ENCODE peak calls at places on chromosomes 12 and 14, in nine cellular contexts. G is CD4-positive, alpha-beta T cell; L is cardiac fibroblast; T is SK-N-SH; M is glutamatergic neuron; E is omental fat pad; I is HFFc6; H is pancreas; S is lower lobe of right lung. Q is an unnamed sample.

GRCh38 chr12:46209914-46210834 is 58.7 kb downstream of the SLC38A1 start:
- DNase-seq in G (peak), L (peak), T (no peak), M (no peak), E (no peak), I (no peak), H (peak), S (peak), Q (peak)

GRCh38 chr12:18837025-18837424 is 99.1 kb downstream of the CAPZA3 start:
- DNase-seq in G (no peak), L (peak), T (no peak), M (no peak), E (no peak), I (no peak), H (no peak), S (no peak), Q (no peak)

GRCh38 chr12:94100254-94100653 is 48.1 kb upstream of the PLXNC1 start:
- DNase-seq in G (no peak), L (peak), T (no peak), M (no peak), E (no peak), I (no peak), H (no peak), S (no peak), Q (no peak)

GRCh38 chr14:69657961-69658360 is 46.6 kb downstream of the SUSD6 start:
- DNase-seq in G (no peak), L (peak), T (no peak), M (no peak), E (no peak), I (no peak), H (peak), S (peak), Q (no peak)

GRCh38 chr12:39605501-39605900 is 14.1 kb downstream of the ABCD2 start:
- DNase-seq in G (no peak), L (peak), T (no peak), M (no peak), E (no peak), I (no peak), H (no peak), S (no peak), Q (no peak)

GRCh38 chr14:56219666-56220413 is 101.6 kb downstream of the PELI2 start:
- DNase-seq in G (no peak), L (peak), T (no peak), M (no peak), E (no peak), I (no peak), H (peak), S (no peak), Q (no peak)

GRCh38 chr12:111405856-111406473 is at the start of gene SH2B3:
- DNase-seq in G (peak), L (peak), T (no peak), M (no peak), E (no peak), I (peak), H (no peak), S (no peak), Q (no peak)

GRCh38 chr12:104177663-104178501 is 37.7 kb upstream of the TXNRD1 start:
- DNase-seq in G (no peak), L (peak), T (peak), M (no peak), E (peak), I (peak), H (peak), S (peak), Q (peak)

GRCh38 chr12:13610280-13610679 is 371.1 kb downstream of the GRIN2B start:
- DNase-seq in G (no peak), L (no peak), T (no peak), M (no peak), E (no peak), I (no peak), H (no peak), S (no peak), Q (no peak)

GRCh38 chr14:58238252-58239247 is 6.1 kb upstream of the PSMA3 start:
- DNase-seq in G (no peak), L (peak), T (no peak), M (no peak), E (no peak), I (no peak), H (no peak), S (no peak), Q (no peak)

GRCh38 chr12:124727244-124727673 is 136.4 kb downstream of the SCARB1 start:
- DNase-seq in G (no peak), L (peak), T (no peak), M (peak), E (no peak), I (peak), H (peak), S (peak), Q (peak)

GRCh38 chr12:10491766-10492165 is 13.9 kb upstream of the EIF2S3B start:
- DNase-seq in G (no peak), L (no peak), T (no peak), M (no peak), E (no peak), I (no peak), H (no peak), S (no peak), Q (no peak)

GRCh38 chr12:57047981-57048380 is 1.9 kb downstream of the MYO1A start:
- DNase-seq in G (no peak), L (no peak), T (no peak), M (no peak), E (no peak), I (peak), H (no peak), S (no peak), Q (no peak)

GRCh38 chr12:10268037-10268436 is 39.6 kb upstream of the KLRD1 start:
- DNase-seq in G (no peak), L (no peak), T (peak), M (no peak), E (no peak), I (no peak), H (no peak), S (no peak), Q (no peak)

GRCh38 chr12:39905152-39905551 is 200.7 kb downstream of the SLC2A13 start:
- DNase-seq in G (no peak), L (peak), T (peak), M (no peak), E (no peak), I (peak), H (no peak), S (no peak), Q (peak)

GRCh38 chr14:96986701-96987474 is 189.7 kb downstream of the VRK1 start:
- DNase-seq in G (no peak), L (no peak), T (no peak), M (no peak), E (no peak), I (no peak), H (no peak), S (no peak), Q (no peak)

GRCh38 chr14:58299665-58300202 is 1.4 kb downstream of the ARID4A start:
- DNase-seq in G (no peak), L (peak), T (no peak), M (no peak), E (no peak), I (no peak), H (no peak), S (no peak), Q (no peak)

GRCh38 chr14:55240526-55241178 is 30.6 kb upstream of the FBXO34 start:
- DNase-seq in G (no peak), L (peak), T (peak), M (peak), E (no peak), I (peak), H (no peak), S (no peak), Q (no peak)

GRCh38 chr12:12524128-12524527 is 38.5 kb downstream of the DUSP16 start:
- DNase-seq in G (no peak), L (no peak), T (no peak), M (no peak), E (no peak), I (no peak), H (no peak), S (no peak), Q (no peak)

GRCh38 chr12:19689801-19690472 is 250.6 kb downstream of the AEBP2 start:
- DNase-seq in G (no peak), L (no peak), T (no peak), M (no peak), E (no peak), I (no peak), H (peak), S (no peak), Q (no peak)

GRCh38 chr12:10213168-10214130 is 772 bp downstream of the GABARAPL1 start:
- DNase-seq in G (peak), L (peak), T (peak), M (peak), E (peak), I (peak), H (peak), S (peak), Q (peak)

GRCh38 chr12:86735072-86735471 is 478.9 kb upstream of the MGAT4C start:
- DNase-seq in G (no peak), L (no peak), T (no peak), M (no peak), E (no peak), I (no peak), H (no peak), S (no peak), Q (no peak)

GRCh38 chr12:112122823-112123690 is 2.3 kb upstream of the TRAFD1 start:
- DNase-seq in G (no peak), L (peak), T (no peak), M (no peak), E (no peak), I (peak), H (no peak), S (no peak), Q (no peak)

GRCh38 chr14:39469094-39469710 is 37.0 kb upstream of the FBXO33 start:
- DNase-seq in G (no peak), L (peak), T (no peak), M (peak), E (no peak), I (no peak), H (no peak), S (no peak), Q (no peak)

GRCh38 chr14:96576359-96576758 is 74.2 kb downstream of the PAPOLA start:
- DNase-seq in G (no peak), L (no peak), T (no peak), M (no peak), E (no peak), I (no peak), H (no peak), S (no peak), Q (no peak)

GRCh38 chr12:62684586-62685295 is 218.1 kb downstream of the MON2 start:
- DNase-seq in G (no peak), L (peak), T (peak), M (no peak), E (no peak), I (peak), H (no peak), S (no peak), Q (peak)

GRCh38 chr14:25120261-25120660 is 70.3 kb upstream of the STXBP6 start:
- DNase-seq in G (no peak), L (no peak), T (no peak), M (no peak), E (no peak), I (no peak), H (no peak), S (no peak), Q (no peak)

GRCh38 chr12:93819048-93819491 is 141.9 kb downstream of the CRADD start:
- DNase-seq in G (no peak), L (peak), T (no peak), M (no peak), E (no peak), I (peak), H (no peak), S (no peak), Q (peak)

GRCh38 chr12:71602745-71603577 is 60.7 kb downstream of the ZFC3H1 start:
- DNase-seq in G (no peak), L (no peak), T (no peak), M (no peak), E (no peak), I (no peak), H (no peak), S (no peak), Q (no peak)

GRCh38 chr12:3454780-3455179 is 36.2 kb upstream of the PRMT8 start:
- DNase-seq in G (no peak), L (no peak), T (no peak), M (no peak), E (no peak), I (no peak), H (no peak), S (no peak), Q (no peak)

GRCh38 chr12:114625294-114625851 is 58.6 kb downstream of the TBX3 start:
- DNase-seq in G (no peak), L (peak), T (peak), M (peak), E (no peak), I (peak), H (peak), S (no peak), Q (no peak)

GRCh38 chr14:55102141-55102547 is 26.9 kb upstream of the LGALS3 start:
- DNase-seq in G (peak), L (peak), T (peak), M (no peak), E (no peak), I (peak), H (peak), S (peak), Q (peak)

GRCh38 chr12:77924703-77925102 is 94.0 kb downstream of the NAV3 start:
- DNase-seq in G (no peak), L (no peak), T (no peak), M (no peak), E (no peak), I (peak), H (no peak), S (no peak), Q (no peak)

GRCh38 chr14:101373690-101374295 is 187.5 kb upstream of the DIO3 start:
- DNase-seq in G (no peak), L (no peak), T (no peak), M (no peak), E (no peak), I (no peak), H (no peak), S (no peak), Q (no peak)

GRCh38 chr14:56340921-56341320 is 222.7 kb downstream of the PELI2 start:
- DNase-seq in G (no peak), L (no peak), T (no peak), M (no peak), E (no peak), I (no peak), H (no peak), S (no peak), Q (no peak)

GRCh38 chr14:90574640-90575131 is 177.9 kb downstream of the CALM1 start:
- DNase-seq in G (no peak), L (no peak), T (no peak), M (no peak), E (no peak), I (no peak), H (no peak), S (no peak), Q (peak)

GRCh38 chr14:34912966-34913365 is 37.8 kb upstream of the BAZ1A start:
- DNase-seq in G (no peak), L (no peak), T (no peak), M (no peak), E (no peak), I (no peak), H (no peak), S (no peak), Q (no peak)

GRCh38 chr14:89288114-89288513 is 128.9 kb downstream of the FOXN3 start:
- DNase-seq in G (no peak), L (no peak), T (no peak), M (no peak), E (no peak), I (no peak), H (no peak), S (no peak), Q (no peak)

GRCh38 chr12:25458047-25458552 is 95.0 kb downstream of the LMNTD1 start:
- DNase-seq in G (no peak), L (peak), T (peak), M (no peak), E (no peak), I (peak), H (no peak), S (no peak), Q (no peak)

DNA sequence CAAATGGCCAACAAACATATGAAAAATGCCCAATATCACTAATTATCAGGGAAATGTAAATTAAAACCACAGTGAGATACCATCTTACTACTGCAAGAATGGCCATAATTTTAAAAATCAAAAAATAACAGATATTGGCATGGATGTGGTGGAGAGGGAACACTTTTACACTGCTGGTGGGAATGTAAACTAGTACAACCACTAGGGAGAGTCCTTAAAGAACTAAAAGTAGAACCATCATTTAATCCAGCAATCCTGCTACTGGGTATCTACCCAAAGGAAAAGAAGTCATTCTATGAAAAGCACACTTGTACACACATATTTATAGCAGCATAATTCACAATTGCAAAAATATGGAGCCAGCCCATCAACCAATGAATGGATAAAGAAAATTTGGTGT is 459.7 kb downstream of the GXYLT1 start:
- DNase-seq in G (no peak), L (no peak), T (no peak), M (no peak), E (no peak), I (no peak), H (no peak), S (no peak), Q (no peak)
- TF ChIP-seq CTCF in G (no peak), L (no peak), T (no peak), M (no peak), E (no peak), I (no peak), H (no peak), S (no peak), Q (no peak)

GRCh38 chr12:70242695-70243509 is at the start of gene CNOT2:
- DNase-seq in G (peak), L (peak), T (peak), M (peak), E (peak), I (peak), H (peak), S (peak), Q (peak)
- TF ChIP-seq CTCF in G (no peak), L (no peak), T (no peak), M (no peak), E (no peak), I (no peak), H (no peak), S (no peak), Q (no peak)

GRCh38 chr14:93410021-93410420 is 20.7 kb upstream of the UNC79 start:
- DNase-seq in G (no peak), L (no peak), T (no peak), M (no peak), E (no peak), I (no peak), H (no peak), S (no peak), Q (no peak)
- TF ChIP-seq CTCF in G (no peak), L (no peak), T (no peak), M (no peak), E (no peak), I (no peak), H (no peak), S (no peak), Q (no peak)

DNA sequence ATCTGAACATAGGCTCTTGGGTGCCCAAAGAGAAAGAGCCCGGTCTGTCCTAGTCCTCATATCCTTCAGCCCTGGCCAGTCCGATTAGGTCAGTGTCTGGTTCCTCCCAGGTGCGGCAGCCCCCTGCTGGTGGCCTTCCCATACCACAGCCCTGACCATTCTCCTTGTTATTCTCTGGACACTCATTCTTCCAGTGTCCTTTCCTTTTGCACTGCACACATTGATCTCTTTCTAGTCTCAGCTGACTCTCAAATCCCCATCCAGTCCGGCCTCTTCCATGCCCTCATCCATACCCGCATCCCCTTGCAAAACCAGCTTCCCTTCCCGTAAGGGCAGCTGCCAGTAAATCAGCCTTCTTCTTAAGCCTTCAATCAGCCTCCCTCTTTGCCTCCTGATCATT is 1316.3 kb downstream of the TMEM121 start:
- DNase-seq in G (no peak), L (no peak), T (peak), M (no peak), E (no peak), I (no peak), H (peak), S (no peak), Q (no peak)
- TF ChIP-seq CTCF in G (peak), L (peak), T (peak), M (no peak), E (no peak), I (peak), H (peak), S (peak), Q (peak)

GRCh38 chr14:23601424-23601823 is 22.8 kb upstream of the JPH4 start:
- DNase-seq in G (no peak), L (no peak), T (no peak), M (no peak), E (no peak), I (no peak), H (no peak), S (no peak), Q (no peak)
- TF ChIP-seq CTCF in G (no peak), L (no peak), T (no peak), M (no peak), E (no peak), I (no peak), H (no peak), S (no peak), Q (no peak)

GRCh38 chr12:98799411-98799810 is 154.3 kb downstream of the APAF1 start:
- DNase-seq in G (no peak), L (no peak), T (no peak), M (no peak), E (no peak), I (no peak), H (no peak), S (no peak), Q (no peak)

GRCh38 chr12:98799822-98800221 is 154.7 kb downstream of the APAF1 start:
- DNase-seq in G (no peak), L (no peak), T (no peak), M (no peak), E (no peak), I (no peak), H (no peak), S (no peak), Q (no peak)

GRCh38 chr12:98808243-98808895 is 163.3 kb downstream of the APAF1 start:
- DNase-seq in G (no peak), L (no peak), T (no peak), M (no peak), E (no peak), I (no peak), H (no peak), S (no peak), Q (no peak)

GRCh38 chr12:98803468-98804209 is 158.5 kb downstream of the APAF1 start:
- DNase-seq in G (no peak), L (peak), T (no peak), M (no peak), E (no peak), I (no peak), H (no peak), S (no peak), Q (no peak)
- TF ChIP-seq CTCF in G (no peak), L (no peak), T (no peak), M (no peak), E (no peak), I (peak), H (no peak), S (no peak), Q (no peak)

GRCh38 chr12:132165584-132165983 is 21.3 kb downstream of the NOC4L start:
- DNase-seq in G (no peak), L (no peak), T (no peak), M (no peak), E (no peak), I (no peak), H (no peak), S (no peak), Q (no peak)

GRCh38 chr12:132164426-132164825 is 20.2 kb downstream of the NOC4L start:
- DNase-seq in G (no peak), L (no peak), T (no peak), M (no peak), E (no peak), I (no peak), H (no peak), S (no peak), Q (no peak)

GRCh38 chr12:132162508-132163031 is 18.3 kb downstream of the NOC4L start:
- DNase-seq in G (no peak), L (peak), T (peak), M (peak), E (no peak), I (peak), H (peak), S (peak), Q (no peak)

GRCh38 chr12:132163041-132163910 is 19.0 kb downstream of the NOC4L start:
- DNase-seq in G (no peak), L (no peak), T (no peak), M (peak), E (no peak), I (no peak), H (peak), S (no peak), Q (peak)

DNA sequence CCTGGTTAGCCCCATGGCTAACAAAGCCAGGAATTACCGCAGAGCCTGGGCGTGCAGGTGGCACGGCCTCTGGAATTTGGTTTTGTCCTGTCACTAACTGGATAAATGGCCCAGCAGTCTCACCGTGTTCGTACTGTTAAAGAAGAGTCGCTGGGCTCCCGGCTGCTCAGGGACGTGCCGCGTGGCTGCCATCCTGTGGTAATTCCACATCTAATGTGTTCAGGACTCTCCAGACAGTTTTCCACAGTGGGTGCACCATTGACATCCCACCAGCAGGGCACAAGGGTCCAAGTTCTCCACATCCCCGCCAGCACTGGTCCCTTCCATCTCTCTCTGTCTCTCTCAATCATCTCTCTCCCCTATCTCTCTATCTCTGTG is 19.6 kb downstream of the NOC4L start:
- DNase-seq in G (no peak), L (no peak), T (peak), M (peak), E (no peak), I (no peak), H (no peak), S (no peak), Q (no peak)
- TF ChIP-seq CTCF in G (no peak), L (peak), T (peak), M (peak), E (no peak), I (peak), H (no peak), S (no peak), Q (no peak)